ENCODE peak calls at places on chromosomes 16 and 17, in four cellular contexts. One of them, this sample, is unnamed.

GRCh38 chr16:86761117-86761971 is 183.0 kb downstream of the FOXL1 start:
- DNase-seq in K562: peak
- DNase-seq in HCT116: peak
- DNase-seq in stomach: peak
- DNase-seq in this sample: no peak

GRCh38 chr17:17982796-17983195 is 10.1 kb downstream of the DRC3 start:
- DNase-seq in stomach: peak
- DNase-seq in HCT116: no peak
- DNase-seq in K562: no peak
- DNase-seq in this sample: peak

GRCh38 chr17:66689192-66689591 is 145.7 kb upstream of the CACNG5 start:
- DNase-seq in K562: no peak
- DNase-seq in HCT116: no peak
- DNase-seq in stomach: no peak
- DNase-seq in this sample: no peak

GRCh38 chr16:81575307-81575706 is 130.7 kb downstream of the CMIP start:
- DNase-seq in K562: no peak
- DNase-seq in stomach: no peak
- DNase-seq in HCT116: no peak
- DNase-seq in this sample: no peak

GRCh38 chr16:75606507-75606906 is 16.6 kb downstream of the ADAT1 start:
- DNase-seq in HCT116: no peak
- DNase-seq in K562: no peak
- DNase-seq in stomach: no peak
- DNase-seq in this sample: no peak

GRCh38 chr16:90019543-90020259 is 445 bp upstream of the DBNDD1 start:
- DNase-seq in HCT116: no peak
- DNase-seq in stomach: peak
- DNase-seq in K562: peak
- DNase-seq in this sample: no peak

GRCh38 chr17:20095366-20096080 is 86.4 kb downstream of the SPECC1 start:
- DNase-seq in stomach: peak
- DNase-seq in HCT116: peak
- DNase-seq in K562: no peak
- DNase-seq in this sample: peak

GRCh38 chr17:15291674-15292361 is 26.7 kb upstream of the PMP22 start:
- DNase-seq in HCT116: no peak
- DNase-seq in stomach: peak
- DNase-seq in K562: no peak
- DNase-seq in this sample: no peak

GRCh38 chr17:77324227-77324626 is 183.5 kb downstream of the SEC14L1 start:
- DNase-seq in HCT116: no peak
- DNase-seq in stomach: peak
- DNase-seq in K562: no peak
- DNase-seq in this sample: no peak

GRCh38 chr17:15341385-15341849 is at the start of gene TEKT3:
- DNase-seq in K562: peak
- DNase-seq in stomach: peak
- DNase-seq in HCT116: no peak
- DNase-seq in this sample: peak

GRCh38 chr16:20883554-20884239 is 16.5 kb downstream of the DCUN1D3 start:
- DNase-seq in stomach: no peak
- DNase-seq in HCT116: no peak
- DNase-seq in K562: no peak
- DNase-seq in this sample: no peak

GRCh38 chr17:7191571-7192270 is 12.6 kb upstream of the ASGR1 start:
- DNase-seq in stomach: no peak
- DNase-seq in HCT116: no peak
- DNase-seq in K562: peak
- DNase-seq in this sample: no peak

GRCh38 chr17:49577978-49578893 is 2.6 kb downstream of the NXPH3 start:
- DNase-seq in HCT116: no peak
- DNase-seq in K562: no peak
- DNase-seq in stomach: no peak
- DNase-seq in this sample: no peak

GRCh38 chr17:58368860-58369213 is 16.8 kb upstream of the SUPT4H1 start:
- DNase-seq in HCT116: no peak
- DNase-seq in stomach: no peak
- DNase-seq in K562: no peak
- DNase-seq in this sample: no peak

GRCh38 chr16:77898671-77899211 is 110.4 kb downstream of the VAT1L start:
- DNase-seq in stomach: no peak
- DNase-seq in HCT116: no peak
- DNase-seq in K562: no peak
- DNase-seq in this sample: no peak

GRCh38 chr17:12927541-12928425 is 90.0 kb downstream of the ELAC2 start:
- DNase-seq in K562: no peak
- DNase-seq in stomach: no peak
- DNase-seq in HCT116: no peak
- DNase-seq in this sample: no peak

GRCh38 chr16:12907670-12908233 is 6.4 kb downstream of the SHISA9 start:
- DNase-seq in HCT116: no peak
- DNase-seq in K562: peak
- DNase-seq in stomach: no peak
- DNase-seq in this sample: no peak

GRCh38 chr16:83959621-83960434 is 6.8 kb downstream of the OSGIN1 start:
- DNase-seq in HCT116: no peak
- DNase-seq in stomach: no peak
- DNase-seq in K562: no peak
- DNase-seq in this sample: no peak

GRCh38 chr17:63382136-63382535 is 64.0 kb downstream of the CYB561 start:
- DNase-seq in K562: no peak
- DNase-seq in HCT116: no peak
- DNase-seq in stomach: no peak
- DNase-seq in this sample: no peak

GRCh38 chr16:13873835-13874438 is 46.0 kb upstream of the ERCC4 start:
- DNase-seq in K562: no peak
- DNase-seq in HCT116: peak
- DNase-seq in stomach: no peak
- DNase-seq in this sample: no peak

GRCh38 chr17:13395872-13396271 is 205.9 kb downstream of the HS3ST3A1 start:
- DNase-seq in K562: no peak
- DNase-seq in HCT116: no peak
- DNase-seq in stomach: no peak
- DNase-seq in this sample: no peak

GRCh38 chr17:57517216-57517518 is 227.9 kb downstream of the CCDC182 start:
- DNase-seq in K562: no peak
- DNase-seq in HCT116: no peak
- DNase-seq in stomach: no peak
- DNase-seq in this sample: no peak

DNA sequence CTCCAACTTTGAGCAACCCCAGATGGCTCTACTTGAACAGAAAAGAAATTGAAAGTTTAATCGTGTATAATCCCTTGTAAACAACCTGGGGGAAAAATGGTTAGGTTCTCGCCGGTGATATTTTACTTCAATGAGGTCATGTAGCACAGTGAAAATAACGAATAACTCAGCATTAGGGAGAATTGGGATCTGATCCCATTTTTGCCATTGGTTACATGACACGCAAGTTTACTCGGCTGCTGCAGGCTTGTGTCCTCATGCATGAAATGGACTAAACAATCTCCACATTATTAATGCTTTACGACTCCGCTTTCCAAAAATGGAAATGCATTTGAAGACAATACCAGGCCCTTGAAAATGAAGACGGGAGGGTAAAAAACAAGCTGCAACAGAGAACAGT is 45.5 kb upstream of the LRRC37A3 start:
- DNase-seq in K562: no peak
- DNase-seq in stomach: no peak
- DNase-seq in HCT116: no peak
- DNase-seq in this sample: no peak
- TF ChIP-seq POLR2AphosphoS5 in K562: no peak
- TF ChIP-seq POLR2AphosphoS5 in stomach: no peak
- TF ChIP-seq POLR2AphosphoS5 in HCT116: no peak
- TF ChIP-seq POLR2AphosphoS5 in this sample: no peak

DNA sequence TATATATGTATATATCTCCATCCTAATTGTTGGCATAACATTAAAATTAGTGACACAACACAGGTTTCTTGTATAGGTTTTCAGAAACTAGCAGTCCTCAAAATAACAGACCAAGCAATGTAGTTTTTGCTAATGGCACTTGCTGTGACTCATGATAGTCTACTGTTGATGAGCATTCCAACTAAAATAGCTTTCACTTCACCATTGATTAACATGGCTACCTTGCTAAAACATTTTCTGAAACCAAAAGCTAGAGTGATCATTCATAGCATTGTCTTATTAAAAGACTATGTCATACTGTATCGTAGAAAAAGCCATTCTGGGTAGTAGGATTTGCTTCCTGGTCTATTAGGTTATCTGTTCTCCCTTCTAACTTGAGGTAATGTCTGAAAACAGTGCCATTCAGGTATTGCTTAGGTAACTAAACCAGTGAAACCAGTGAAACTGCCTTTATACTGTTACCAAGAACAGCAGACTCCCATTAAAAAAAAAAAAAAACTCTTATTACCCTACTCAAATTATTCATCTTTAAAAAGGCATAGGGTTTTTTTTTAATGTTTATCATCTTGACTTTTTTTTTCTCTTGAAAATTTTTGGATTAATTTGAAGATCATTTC is 2.4 kb upstream of the CLTC start:
- DNase-seq in stomach: no peak
- DNase-seq in K562: no peak
- DNase-seq in HCT116: no peak
- DNase-seq in this sample: no peak
- H3K4me3 ChIP-seq in stomach: no peak
- H3K4me3 ChIP-seq in K562: peak
- H3K4me3 ChIP-seq in HCT116: no peak
- H3K4me3 ChIP-seq in this sample: no peak

DNA sequence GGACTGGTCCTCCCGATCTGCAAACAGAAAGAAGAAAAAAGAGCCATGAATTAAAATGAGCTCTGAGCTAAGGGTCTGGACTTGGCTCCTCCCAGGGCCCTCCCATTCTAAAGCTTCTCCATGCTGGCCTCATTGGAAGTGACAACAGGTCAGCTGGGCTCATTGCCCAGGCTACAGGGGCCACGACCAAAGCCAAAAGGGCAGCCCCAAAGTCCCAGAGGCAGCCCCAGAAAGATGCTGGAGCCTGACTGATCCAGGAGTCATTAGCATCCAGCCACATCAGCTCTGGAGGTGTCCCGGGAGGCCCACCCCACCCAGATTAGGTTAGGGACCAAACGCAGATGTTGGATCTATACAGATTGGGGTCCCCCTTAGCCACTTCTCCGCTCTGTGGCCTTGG is 58.2 kb downstream of the MYH11 start:
- DNase-seq in stomach: no peak
- DNase-seq in K562: no peak
- DNase-seq in HCT116: no peak
- DNase-seq in this sample: no peak
- TF ChIP-seq POLR2AphosphoS5 in stomach: no peak
- TF ChIP-seq POLR2AphosphoS5 in K562: no peak
- TF ChIP-seq POLR2AphosphoS5 in HCT116: no peak
- TF ChIP-seq POLR2AphosphoS5 in this sample: no peak

DNA sequence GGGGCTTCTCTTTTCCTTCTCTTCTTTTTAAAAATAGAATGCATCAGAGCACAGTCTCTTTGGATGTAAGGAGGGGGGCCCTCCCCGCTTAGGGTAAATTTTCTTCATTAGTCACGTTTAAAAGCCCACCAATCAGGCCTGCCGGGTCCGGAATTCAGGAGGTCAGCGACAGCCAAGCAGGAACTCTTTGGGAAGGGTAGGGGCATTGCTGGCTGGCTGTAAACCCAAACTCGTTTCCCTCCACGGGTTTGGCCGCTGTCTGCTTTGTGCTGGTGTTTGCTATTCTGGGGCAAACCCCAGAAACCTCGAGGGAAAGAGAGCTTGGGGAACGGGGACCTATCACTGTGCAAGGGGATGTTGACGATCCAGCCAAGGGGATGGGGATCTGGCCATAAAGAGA is 496.3 kb upstream of the ZFHX3 start:
- DNase-seq in stomach: no peak
- DNase-seq in HCT116: no peak
- DNase-seq in K562: no peak
- DNase-seq in this sample: no peak
- H3K4me3 ChIP-seq in stomach: no peak
- H3K4me3 ChIP-seq in HCT116: no peak
- H3K4me3 ChIP-seq in K562: no peak
- H3K4me3 ChIP-seq in this sample: no peak

GRCh38 chr17:4986403-4986802 is 1.1 kb downstream of the CAMTA2 start:
- DNase-seq in stomach: no peak
- DNase-seq in HCT116: no peak
- DNase-seq in K562: no peak
- DNase-seq in this sample: no peak

GRCh38 chr17:4978720-4979119 is 8.8 kb downstream of the CAMTA2 start:
- DNase-seq in HCT116: no peak
- DNase-seq in stomach: no peak
- DNase-seq in K562: no peak
- DNase-seq in this sample: no peak

DNA sequence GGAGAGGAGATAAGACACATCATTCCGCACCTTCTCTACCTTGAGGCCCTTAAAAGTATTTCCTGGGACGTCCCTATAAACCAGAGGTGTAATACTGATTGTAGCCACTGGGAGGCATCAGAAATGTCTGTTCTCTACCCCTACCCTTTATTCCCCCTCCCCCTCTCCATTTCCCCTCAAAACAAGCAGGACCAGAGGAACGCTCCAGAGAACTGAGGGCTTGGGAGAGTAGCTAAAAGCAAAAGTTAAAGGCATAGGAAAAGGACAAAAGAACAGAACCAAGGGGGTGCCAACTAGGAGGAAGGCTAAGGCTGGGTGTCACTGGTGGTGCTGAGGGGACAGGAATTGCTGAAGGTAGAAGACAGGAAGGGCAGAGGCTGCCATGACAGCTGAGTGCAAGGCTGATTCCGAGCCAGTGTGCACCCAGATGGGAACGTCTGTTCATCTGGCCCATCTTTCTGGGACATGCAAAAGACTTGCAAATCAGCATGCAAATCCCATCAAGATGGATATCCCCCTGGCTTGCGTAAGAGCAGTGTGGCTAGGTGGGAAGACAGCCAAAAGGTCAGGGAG is 6.7 kb downstream of the CAMTA2 start:
- DNase-seq in HCT116: no peak
- DNase-seq in stomach: no peak
- DNase-seq in K562: peak
- DNase-seq in this sample: peak
- TF ChIP-seq POLR2AphosphoS5 in HCT116: no peak
- TF ChIP-seq POLR2AphosphoS5 in stomach: no peak
- TF ChIP-seq POLR2AphosphoS5 in K562: no peak
- TF ChIP-seq POLR2AphosphoS5 in this sample: peak

GRCh38 chr17:28717578-28718316 is at the start of gene RAB34:
- DNase-seq in stomach: peak
- DNase-seq in HCT116: no peak
- DNase-seq in K562: no peak
- DNase-seq in this sample: peak
- H3K4me3 ChIP-seq in stomach: peak
- H3K4me3 ChIP-seq in HCT116: peak
- H3K4me3 ChIP-seq in K562: no peak
- H3K4me3 ChIP-seq in this sample: peak

GRCh38 chr16:54324716-54325115 is 38.1 kb upstream of the IRX3 start:
- DNase-seq in K562: no peak
- DNase-seq in stomach: no peak
- DNase-seq in HCT116: no peak
- DNase-seq in this sample: no peak
- TF ChIP-seq POLR2AphosphoS5 in K562: no peak
- TF ChIP-seq POLR2AphosphoS5 in stomach: no peak
- TF ChIP-seq POLR2AphosphoS5 in HCT116: no peak
- TF ChIP-seq POLR2AphosphoS5 in this sample: no peak

GRCh38 chr17:1907818-1908698 is 78.3 kb downstream of the RPA1 start:
- DNase-seq in K562: no peak
- DNase-seq in stomach: no peak
- DNase-seq in HCT116: no peak
- DNase-seq in this sample: no peak
- H3K4me3 ChIP-seq in K562: no peak
- H3K4me3 ChIP-seq in stomach: peak
- H3K4me3 ChIP-seq in HCT116: no peak
- H3K4me3 ChIP-seq in this sample: no peak